ENCODE peak calls at places on chromosomes 1 and 21, in eight cellular contexts. One of them, this sample, is unnamed.

GRCh38 chr1:44884746-44885145 is 41.7 kb upstream of the PTCH2 start:
- DNase-seq in activated CD4-positive, CD25-positive, alpha-beta regulatory T cell: no peak
- DNase-seq in NCI-H524: no peak
- DNase-seq in A549: no peak
- DNase-seq in NCI-H2029: peak; percentile 44
- DNase-seq in activated naive CD8-positive, alpha-beta T cell treated with anti-CD3 and anti-CD28 coated beads, Interleukin-2, amount 10 ng/mL, durations not matched to agents 7 days and 5 days: no peak
- DNase-seq in CD8-positive, alpha-beta memory T cell: no peak
- DNase-seq in EL: no peak
- DNase-seq in this sample: no peak

GRCh38 chr1:17274186-17275170 is 25.6 kb downstream of the PADI3 start:
- DNase-seq in activated CD4-positive, CD25-positive, alpha-beta regulatory T cell: no peak
- DNase-seq in NCI-H524: no peak
- DNase-seq in A549: peak; percentile 76
- DNase-seq in NCI-H2029: no peak
- DNase-seq in activated naive CD8-positive, alpha-beta T cell treated with anti-CD3 and anti-CD28 coated beads, Interleukin-2, amount 10 ng/mL, durations not matched to agents 7 days and 5 days: peak; percentile 65
- DNase-seq in CD8-positive, alpha-beta memory T cell: no peak
- DNase-seq in EL: peak; percentile 71
- DNase-seq in this sample: peak; percentile 32

GRCh38 chr1:175287377-175287776 is 94.8 kb upstream of the KIAA0040 start:
- DNase-seq in activated CD4-positive, CD25-positive, alpha-beta regulatory T cell: no peak
- DNase-seq in NCI-H524: no peak
- DNase-seq in A549: no peak
- DNase-seq in NCI-H2029: no peak
- DNase-seq in activated naive CD8-positive, alpha-beta T cell treated with anti-CD3 and anti-CD28 coated beads, Interleukin-2, amount 10 ng/mL, durations not matched to agents 7 days and 5 days: no peak
- DNase-seq in CD8-positive, alpha-beta memory T cell: no peak
- DNase-seq in EL: no peak
- DNase-seq in this sample: no peak

GRCh38 chr1:28775121-28775942 is 36.6 kb upstream of the OPRD1 start:
- DNase-seq in activated CD4-positive, CD25-positive, alpha-beta regulatory T cell: peak; percentile 22
- DNase-seq in NCI-H524: no peak
- DNase-seq in A549: no peak
- DNase-seq in NCI-H2029: peak; percentile 82
- DNase-seq in activated naive CD8-positive, alpha-beta T cell treated with anti-CD3 and anti-CD28 coated beads, Interleukin-2, amount 10 ng/mL, durations not matched to agents 7 days and 5 days: peak; percentile 78
- DNase-seq in CD8-positive, alpha-beta memory T cell: peak; percentile 64
- DNase-seq in EL: no peak
- DNase-seq in this sample: no peak

GRCh38 chr1:197303463-197303862 is 35.4 kb downstream of the CRB1 start:
- DNase-seq in activated CD4-positive, CD25-positive, alpha-beta regulatory T cell: no peak
- DNase-seq in NCI-H524: no peak
- DNase-seq in A549: no peak
- DNase-seq in NCI-H2029: no peak
- DNase-seq in activated naive CD8-positive, alpha-beta T cell treated with anti-CD3 and anti-CD28 coated beads, Interleukin-2, amount 10 ng/mL, durations not matched to agents 7 days and 5 days: no peak
- DNase-seq in CD8-positive, alpha-beta memory T cell: no peak
- DNase-seq in EL: no peak
- DNase-seq in this sample: no peak

GRCh38 chr1:201883786-201884185 is 4.9 kb upstream of the SHISA4 start:
- DNase-seq in activated CD4-positive, CD25-positive, alpha-beta regulatory T cell: no peak
- DNase-seq in NCI-H524: no peak
- DNase-seq in A549: no peak
- DNase-seq in NCI-H2029: no peak
- DNase-seq in activated naive CD8-positive, alpha-beta T cell treated with anti-CD3 and anti-CD28 coated beads, Interleukin-2, amount 10 ng/mL, durations not matched to agents 7 days and 5 days: no peak
- DNase-seq in CD8-positive, alpha-beta memory T cell: no peak
- DNase-seq in EL: peak; percentile 72
- DNase-seq in this sample: no peak

GRCh38 chr1:229928767-229929166 is 138.3 kb upstream of the GALNT2 start:
- DNase-seq in activated CD4-positive, CD25-positive, alpha-beta regulatory T cell: no peak
- DNase-seq in NCI-H524: no peak
- DNase-seq in A549: no peak
- DNase-seq in NCI-H2029: no peak
- DNase-seq in activated naive CD8-positive, alpha-beta T cell treated with anti-CD3 and anti-CD28 coated beads, Interleukin-2, amount 10 ng/mL, durations not matched to agents 7 days and 5 days: no peak
- DNase-seq in CD8-positive, alpha-beta memory T cell: no peak
- DNase-seq in EL: no peak
- DNase-seq in this sample: no peak

GRCh38 chr1:25771246-25772114 is 28.5 kb upstream of the SELENON start:
- DNase-seq in activated CD4-positive, CD25-positive, alpha-beta regulatory T cell: no peak
- DNase-seq in NCI-H524: peak; percentile 35
- DNase-seq in A549: no peak
- DNase-seq in NCI-H2029: no peak
- DNase-seq in activated naive CD8-positive, alpha-beta T cell treated with anti-CD3 and anti-CD28 coated beads, Interleukin-2, amount 10 ng/mL, durations not matched to agents 7 days and 5 days: no peak
- DNase-seq in CD8-positive, alpha-beta memory T cell: no peak
- DNase-seq in EL: no peak
- DNase-seq in this sample: no peak

GRCh38 chr21:43361493-43362296 is 65.2 kb downstream of the SIK1 start:
- DNase-seq in activated CD4-positive, CD25-positive, alpha-beta regulatory T cell: no peak
- DNase-seq in NCI-H524: no peak
- DNase-seq in A549: no peak
- DNase-seq in NCI-H2029: no peak
- DNase-seq in activated naive CD8-positive, alpha-beta T cell treated with anti-CD3 and anti-CD28 coated beads, Interleukin-2, amount 10 ng/mL, durations not matched to agents 7 days and 5 days: peak; percentile 72
- DNase-seq in CD8-positive, alpha-beta memory T cell: peak; percentile 32
- DNase-seq in EL: peak; percentile 79
- DNase-seq in this sample: no peak

GRCh38 chr1:52386458-52386857 is 17.8 kb downstream of the ORC1 start:
- DNase-seq in activated CD4-positive, CD25-positive, alpha-beta regulatory T cell: no peak
- DNase-seq in NCI-H524: no peak
- DNase-seq in A549: no peak
- DNase-seq in NCI-H2029: no peak
- DNase-seq in activated naive CD8-positive, alpha-beta T cell treated with anti-CD3 and anti-CD28 coated beads, Interleukin-2, amount 10 ng/mL, durations not matched to agents 7 days and 5 days: no peak
- DNase-seq in CD8-positive, alpha-beta memory T cell: no peak
- DNase-seq in EL: no peak
- DNase-seq in this sample: peak; percentile 35

GRCh38 chr1:53572802-53573148 is 113.6 kb downstream of the DMRTB1 start:
- DNase-seq in activated CD4-positive, CD25-positive, alpha-beta regulatory T cell: no peak
- DNase-seq in NCI-H524: no peak
- DNase-seq in A549: no peak
- DNase-seq in NCI-H2029: no peak
- DNase-seq in activated naive CD8-positive, alpha-beta T cell treated with anti-CD3 and anti-CD28 coated beads, Interleukin-2, amount 10 ng/mL, durations not matched to agents 7 days and 5 days: no peak
- DNase-seq in CD8-positive, alpha-beta memory T cell: no peak
- DNase-seq in EL: no peak
- DNase-seq in this sample: no peak

GRCh38 chr1:40763742-40764532 is 19.6 kb upstream of the KCNQ4 start:
- DNase-seq in activated CD4-positive, CD25-positive, alpha-beta regulatory T cell: no peak
- DNase-seq in NCI-H524: no peak
- DNase-seq in A549: no peak
- DNase-seq in NCI-H2029: no peak
- DNase-seq in activated naive CD8-positive, alpha-beta T cell treated with anti-CD3 and anti-CD28 coated beads, Interleukin-2, amount 10 ng/mL, durations not matched to agents 7 days and 5 days: no peak
- DNase-seq in CD8-positive, alpha-beta memory T cell: no peak
- DNase-seq in EL: no peak
- DNase-seq in this sample: no peak

GRCh38 chr1:151425103-151425502 is 25.7 kb downstream of the PSMB4 start:
- DNase-seq in activated CD4-positive, CD25-positive, alpha-beta regulatory T cell: no peak
- DNase-seq in NCI-H524: no peak
- DNase-seq in A549: no peak
- DNase-seq in NCI-H2029: no peak
- DNase-seq in activated naive CD8-positive, alpha-beta T cell treated with anti-CD3 and anti-CD28 coated beads, Interleukin-2, amount 10 ng/mL, durations not matched to agents 7 days and 5 days: no peak
- DNase-seq in CD8-positive, alpha-beta memory T cell: no peak
- DNase-seq in EL: no peak
- DNase-seq in this sample: no peak

GRCh38 chr1:193310569-193310968 is 124.2 kb upstream of the B3GALT2 start:
- DNase-seq in activated CD4-positive, CD25-positive, alpha-beta regulatory T cell: no peak
- DNase-seq in NCI-H524: no peak
- DNase-seq in A549: no peak
- DNase-seq in NCI-H2029: peak; percentile 92
- DNase-seq in activated naive CD8-positive, alpha-beta T cell treated with anti-CD3 and anti-CD28 coated beads, Interleukin-2, amount 10 ng/mL, durations not matched to agents 7 days and 5 days: no peak
- DNase-seq in CD8-positive, alpha-beta memory T cell: no peak
- DNase-seq in EL: no peak
- DNase-seq in this sample: no peak

GRCh38 chr1:196890668-196891067 is 2.8 kb downstream of the CFHR4 start:
- DNase-seq in activated CD4-positive, CD25-positive, alpha-beta regulatory T cell: no peak
- DNase-seq in NCI-H524: no peak
- DNase-seq in A549: no peak
- DNase-seq in NCI-H2029: no peak
- DNase-seq in activated naive CD8-positive, alpha-beta T cell treated with anti-CD3 and anti-CD28 coated beads, Interleukin-2, amount 10 ng/mL, durations not matched to agents 7 days and 5 days: no peak
- DNase-seq in CD8-positive, alpha-beta memory T cell: no peak
- DNase-seq in EL: no peak
- DNase-seq in this sample: no peak

GRCh38 chr1:43706598-43707190 is 642 bp upstream of the ST3GAL3 start:
- DNase-seq in activated CD4-positive, CD25-positive, alpha-beta regulatory T cell: no peak
- DNase-seq in NCI-H524: no peak
- DNase-seq in A549: no peak
- DNase-seq in NCI-H2029: no peak
- DNase-seq in activated naive CD8-positive, alpha-beta T cell treated with anti-CD3 and anti-CD28 coated beads, Interleukin-2, amount 10 ng/mL, durations not matched to agents 7 days and 5 days: peak; percentile 34
- DNase-seq in CD8-positive, alpha-beta memory T cell: no peak
- DNase-seq in EL: peak; percentile 41
- DNase-seq in this sample: peak; percentile 48

GRCh38 chr1:223844962-223845809 is 561 bp downstream of the TP53BP2 start:
- DNase-seq in activated CD4-positive, CD25-positive, alpha-beta regulatory T cell: peak; percentile 45
- DNase-seq in NCI-H524: no peak
- DNase-seq in A549: no peak
- DNase-seq in NCI-H2029: no peak
- DNase-seq in activated naive CD8-positive, alpha-beta T cell treated with anti-CD3 and anti-CD28 coated beads, Interleukin-2, amount 10 ng/mL, durations not matched to agents 7 days and 5 days: peak; percentile 78
- DNase-seq in CD8-positive, alpha-beta memory T cell: peak; percentile 68
- DNase-seq in EL: peak; percentile 54
- DNase-seq in this sample: peak; percentile 27

GRCh38 chr1:25766721-25767436 is 33.1 kb upstream of the SELENON start:
- DNase-seq in activated CD4-positive, CD25-positive, alpha-beta regulatory T cell: no peak
- DNase-seq in NCI-H524: no peak
- DNase-seq in A549: no peak
- DNase-seq in NCI-H2029: no peak
- DNase-seq in activated naive CD8-positive, alpha-beta T cell treated with anti-CD3 and anti-CD28 coated beads, Interleukin-2, amount 10 ng/mL, durations not matched to agents 7 days and 5 days: no peak
- DNase-seq in CD8-positive, alpha-beta memory T cell: no peak
- DNase-seq in EL: no peak
- DNase-seq in this sample: no peak

GRCh38 chr1:3094863-3095780 is 26.1 kb downstream of the PRDM16 start:
- DNase-seq in activated CD4-positive, CD25-positive, alpha-beta regulatory T cell: no peak
- DNase-seq in NCI-H524: no peak
- DNase-seq in A549: no peak
- DNase-seq in NCI-H2029: no peak
- DNase-seq in activated naive CD8-positive, alpha-beta T cell treated with anti-CD3 and anti-CD28 coated beads, Interleukin-2, amount 10 ng/mL, durations not matched to agents 7 days and 5 days: no peak
- DNase-seq in CD8-positive, alpha-beta memory T cell: no peak
- DNase-seq in EL: no peak
- DNase-seq in this sample: no peak

GRCh38 chr1:216173315-216173714 is 249.9 kb downstream of the USH2A start:
- DNase-seq in activated CD4-positive, CD25-positive, alpha-beta regulatory T cell: no peak
- DNase-seq in NCI-H524: no peak
- DNase-seq in A549: no peak
- DNase-seq in NCI-H2029: no peak
- DNase-seq in activated naive CD8-positive, alpha-beta T cell treated with anti-CD3 and anti-CD28 coated beads, Interleukin-2, amount 10 ng/mL, durations not matched to agents 7 days and 5 days: no peak
- DNase-seq in CD8-positive, alpha-beta memory T cell: no peak
- DNase-seq in EL: peak; percentile 23
- DNase-seq in this sample: no peak

GRCh38 chr1:154191990-154192450 is at the start of gene TPM3:
- DNase-seq in activated CD4-positive, CD25-positive, alpha-beta regulatory T cell: no peak
- DNase-seq in NCI-H524: no peak
- DNase-seq in A549: no peak
- DNase-seq in NCI-H2029: no peak
- DNase-seq in activated naive CD8-positive, alpha-beta T cell treated with anti-CD3 and anti-CD28 coated beads, Interleukin-2, amount 10 ng/mL, durations not matched to agents 7 days and 5 days: no peak
- DNase-seq in CD8-positive, alpha-beta memory T cell: no peak
- DNase-seq in EL: no peak
- DNase-seq in this sample: no peak

GRCh38 chr1:226632922-226633351 is 84.4 kb downstream of the STUM start:
- DNase-seq in activated CD4-positive, CD25-positive, alpha-beta regulatory T cell: no peak
- DNase-seq in NCI-H524: no peak
- DNase-seq in A549: no peak
- DNase-seq in NCI-H2029: no peak
- DNase-seq in activated naive CD8-positive, alpha-beta T cell treated with anti-CD3 and anti-CD28 coated beads, Interleukin-2, amount 10 ng/mL, durations not matched to agents 7 days and 5 days: peak; percentile 34
- DNase-seq in CD8-positive, alpha-beta memory T cell: no peak
- DNase-seq in EL: no peak
- DNase-seq in this sample: no peak

GRCh38 chr1:41741244-41741643 is 177.5 kb downstream of the HIVEP3 start:
- DNase-seq in activated CD4-positive, CD25-positive, alpha-beta regulatory T cell: no peak
- DNase-seq in NCI-H524: no peak
- DNase-seq in A549: no peak
- DNase-seq in NCI-H2029: no peak
- DNase-seq in activated naive CD8-positive, alpha-beta T cell treated with anti-CD3 and anti-CD28 coated beads, Interleukin-2, amount 10 ng/mL, durations not matched to agents 7 days and 5 days: no peak
- DNase-seq in CD8-positive, alpha-beta memory T cell: no peak
- DNase-seq in EL: no peak
- DNase-seq in this sample: no peak

GRCh38 chr21:41302976-41303375 is 13.6 kb upstream of the FAM3B start:
- DNase-seq in activated CD4-positive, CD25-positive, alpha-beta regulatory T cell: no peak
- DNase-seq in NCI-H524: no peak
- DNase-seq in A549: no peak
- DNase-seq in NCI-H2029: no peak
- DNase-seq in activated naive CD8-positive, alpha-beta T cell treated with anti-CD3 and anti-CD28 coated beads, Interleukin-2, amount 10 ng/mL, durations not matched to agents 7 days and 5 days: no peak
- DNase-seq in CD8-positive, alpha-beta memory T cell: no peak
- DNase-seq in EL: no peak
- DNase-seq in this sample: no peak

GRCh38 chr1:154912755-154913154 is 23.8 kb downstream of the PMVK start:
- DNase-seq in activated CD4-positive, CD25-positive, alpha-beta regulatory T cell: no peak
- DNase-seq in NCI-H524: no peak
- DNase-seq in A549: no peak
- DNase-seq in NCI-H2029: no peak
- DNase-seq in activated naive CD8-positive, alpha-beta T cell treated with anti-CD3 and anti-CD28 coated beads, Interleukin-2, amount 10 ng/mL, durations not matched to agents 7 days and 5 days: no peak
- DNase-seq in CD8-positive, alpha-beta memory T cell: no peak
- DNase-seq in EL: no peak
- DNase-seq in this sample: no peak